ENCODE peak calls at places on chromosomes 11 and 22, in eight cellular contexts. B, R, I, Y, E, K, U and L are unnamed samples.

GRCh38 chr11:121810291-121810690 is 305.7 kb downstream of the BLID start:
- DNase-seq in I (no peak), U (no peak), B (peak), E (peak), K (no peak), Y (no peak), R (peak), L (no peak)

GRCh38 chr11:84091212-84091986 is 805.2 kb upstream of the CCDC90B start:
- DNase-seq in B (no peak), I (no peak), K (no peak), Y (no peak), E (no peak), R (no peak), U (no peak), L (no peak)

GRCh38 chr11:10692716-10693115 is 839 bp downstream of the IRAG1 start:
- DNase-seq in R (no peak), I (no peak), E (no peak), K (no peak), B (no peak), Y (no peak), U (no peak), L (no peak)

GRCh38 chr11:24678956-24679355 is 182.1 kb downstream of the LUZP2 start:
- DNase-seq in R (no peak), I (no peak), B (no peak), K (no peak), Y (no peak), E (no peak), U (no peak), L (no peak)

GRCh38 chr11:44788536-44789227 is 61.9 kb downstream of the TSPAN18 start:
- DNase-seq in I (no peak), U (peak), R (no peak), K (no peak), E (no peak), B (no peak), Y (no peak), L (no peak)

GRCh38 chr11:70482529-70482917 is 84.2 kb downstream of the CTTN start:
- DNase-seq in K (peak), R (no peak), Y (no peak), E (no peak), U (no peak), I (no peak), B (peak), L (no peak)

GRCh38 chr22:43376765-43377485 is 33.8 kb upstream of the SCUBE1 start:
- DNase-seq in R (no peak), B (peak), E (no peak), U (no peak), Y (no peak), K (no peak), I (no peak), L (no peak)

GRCh38 chr11:134224710-134225662 is 515 bp downstream of the VPS26B start:
- DNase-seq in U (peak), Y (peak), R (peak), E (no peak), I (peak), K (peak), B (no peak), L (peak)

GRCh38 chr11:103546236-103546635 is 437.0 kb downstream of the DYNC2H1 start:
- DNase-seq in Y (no peak), I (no peak), E (no peak), B (no peak), R (peak), U (no peak), K (no peak), L (no peak)

GRCh38 chr11:126109941-126110731 is 47.5 kb upstream of the CDON start:
- DNase-seq in Y (no peak), K (no peak), I (peak), B (peak), R (peak), U (no peak), E (no peak), L (no peak)

GRCh38 chr11:11668781-11669180 is 47.0 kb upstream of the GALNT18 start:
- DNase-seq in I (no peak), B (no peak), K (no peak), Y (no peak), E (no peak), U (no peak), R (no peak), L (no peak)

GRCh38 chr22:27163162-27164137 is 506.1 kb downstream of the MIAT start:
- DNase-seq in K (no peak), B (no peak), E (no peak), I (no peak), U (no peak), Y (no peak), R (no peak), L (no peak)

DNA sequence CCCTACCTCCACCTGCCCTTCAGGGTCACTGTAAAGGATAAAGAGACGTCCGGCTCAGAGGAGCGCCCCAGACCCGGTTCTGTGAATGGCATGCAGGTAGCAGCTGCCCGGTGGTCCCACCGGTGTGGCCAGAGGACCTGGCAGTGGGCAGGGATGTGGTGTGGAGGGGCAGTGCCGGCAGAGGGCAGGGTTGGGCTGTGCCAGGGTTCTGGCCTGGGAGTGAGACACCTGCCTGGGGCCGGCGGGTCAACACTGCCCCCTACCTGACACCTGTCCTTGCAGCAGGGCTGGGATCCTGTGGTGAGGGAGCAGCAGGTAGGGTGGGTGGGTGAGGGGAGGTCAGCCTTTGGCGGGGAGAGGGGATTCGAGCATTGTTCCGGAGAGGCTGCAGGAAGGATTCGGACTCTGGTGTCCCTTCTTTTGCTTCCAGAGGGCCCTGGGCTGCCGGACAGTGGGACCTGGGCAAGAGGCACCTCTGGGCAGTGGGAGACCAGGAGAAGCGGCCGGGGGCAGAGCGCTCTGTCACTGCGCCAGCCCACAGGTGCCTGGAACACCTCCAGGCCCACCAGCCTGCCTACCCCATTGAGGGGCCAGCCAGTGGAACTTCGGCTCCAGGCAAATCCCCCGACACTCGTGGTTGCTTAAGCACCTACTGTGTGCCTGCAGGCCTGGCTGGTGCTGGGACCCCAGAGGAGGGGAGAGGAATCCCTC is 1.6 kb upstream of the PHLDA2 start:
- DNase-seq in B (peak), Y (peak), U (peak), K (peak), E (no peak), I (peak), R (peak), L (peak)
- TF ChIP-seq CTCF in B (peak), Y (peak), U (peak), K (peak), E (no peak), I (peak), R (peak), L (peak)

GRCh38 chr11:73359930-73360742 is 16.1 kb upstream of the RELT start:
- DNase-seq in R (no peak), K (peak), U (peak), B (peak), Y (peak), I (peak), E (no peak), L (no peak)
- TF ChIP-seq CTCF in R (peak), K (peak), U (peak), B (peak), Y (peak), I (peak), E (peak), L (peak)

GRCh38 chr11:87878373-87878779 is 296.9 kb downstream of the RAB38 start:
- DNase-seq in R (peak), E (peak), I (peak), U (peak), K (peak), Y (peak), B (peak), L (peak)
- TF ChIP-seq CTCF in R (peak), E (peak), I (no peak), U (peak), K (peak), Y (peak), B (peak), L (peak)

DNA sequence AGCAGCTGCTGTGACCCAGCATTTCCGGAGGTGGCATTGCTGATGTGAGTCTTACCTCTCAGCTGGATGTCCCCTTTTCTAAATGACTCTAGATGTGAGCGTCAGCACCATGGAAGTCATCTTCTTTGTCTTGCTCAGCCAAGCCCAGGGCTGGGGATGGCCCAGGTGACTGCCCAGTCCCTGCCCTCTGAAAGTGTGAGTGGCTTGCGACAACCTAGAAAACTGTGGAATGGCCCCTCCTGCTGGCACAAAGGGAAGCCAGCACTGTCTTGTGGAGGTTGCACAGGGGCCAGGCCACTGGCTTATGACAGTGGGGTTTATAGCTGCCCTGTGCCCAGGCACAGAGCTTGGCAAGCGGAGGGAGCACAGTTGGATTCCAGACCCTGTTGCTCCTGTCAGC is 6.2 kb downstream of the TUB start:
- DNase-seq in I (no peak), B (no peak), R (peak), Y (peak), K (no peak), U (peak), E (no peak), L (no peak)
- TF ChIP-seq CTCF in I (no peak), B (peak), R (peak), Y (peak), K (peak), U (peak), E (peak), L (no peak)

DNA sequence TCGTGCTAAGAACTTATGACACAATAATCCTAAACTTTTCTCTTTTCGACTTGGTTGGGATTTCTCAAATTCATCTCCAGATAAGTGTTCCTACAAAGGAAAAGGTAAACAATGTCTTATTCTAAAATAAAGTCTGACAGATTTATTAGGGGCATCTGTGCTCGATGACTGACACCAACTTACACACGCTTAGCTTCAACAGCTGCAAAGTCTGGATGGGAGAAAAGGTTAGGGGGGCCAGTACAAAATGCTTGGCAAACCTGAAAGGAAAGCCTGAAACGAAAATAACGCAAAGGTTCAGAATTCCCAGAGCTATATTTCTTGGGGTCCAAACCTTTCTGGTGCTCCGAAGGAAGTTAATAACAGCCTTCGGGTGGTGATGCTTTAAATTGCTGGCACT is 3.4 kb downstream of the E2F8 start:
- DNase-seq in I (no peak), B (no peak), E (no peak), Y (no peak), R (no peak), K (no peak), U (no peak), L (no peak)
- TF ChIP-seq CTCF in I (no peak), B (no peak), E (no peak), Y (no peak), R (no peak), K (no peak), U (no peak), L (no peak)